ENCODE peak calls at places on chromosomes 5 and 9, in four cellular contexts. Y is aorta, F is neuronal stem cell, N is transverse colon. X is an unnamed sample.
A peak's percentile ranks its signal among the peaks of the same experiment; 100 is the strongest.

GRCh38 chr5:167899490-167899889 is 392.0 kb upstream of the WWC1 start:
- DNase-seq in Y (no peak), F (no peak), N (no peak), X (no peak)

GRCh38 chr9:76414656-76415055 is 20.4 kb upstream of the RFK start:
- DNase-seq in Y (no peak), F (no peak), N (no peak), X (no peak)

GRCh38 chr5:94690778-94691177 is 72.3 kb downstream of the SLF1 start:
- DNase-seq in Y (no peak), F (no peak), N (no peak), X (no peak)

GRCh38 chr5:25649628-25650265 is 1005.0 kb upstream of the CDH10 start:
- DNase-seq in Y (no peak), F (no peak), N (no peak), X (no peak)

GRCh38 chr9:113543286-113544000 is 79.9 kb downstream of the RGS3 start:
- DNase-seq in Y (no peak), F (no peak), N (no peak), X (no peak)

GRCh38 chr5:13987843-13988464 is 43.5 kb upstream of the DNAH5 start:
- DNase-seq in Y (peak; percentile 58), F (peak; percentile 53), N (peak; percentile 37), X (no peak)

GRCh38 chr5:101437341-101437740 is 534.3 kb upstream of the ST8SIA4 start:
- DNase-seq in Y (no peak), F (no peak), N (no peak), X (no peak)

GRCh38 chr9:109192732-109193361 is 25.8 kb upstream of the FRRS1L start:
- DNase-seq in Y (no peak), F (peak; percentile 36), N (peak; percentile 48), X (no peak)

GRCh38 chr9:115126406-115126805 is 8.4 kb upstream of the TNC start:
- DNase-seq in Y (no peak), F (no peak), N (no peak), X (no peak)

GRCh38 chr5:14202462-14202861 is 59.3 kb downstream of the TRIO start:
- DNase-seq in Y (no peak), F (no peak), N (peak; percentile 19), X (no peak)

GRCh38 chr5:119304439-119304838 is 51.4 kb upstream of the TNFAIP8 start:
- DNase-seq in Y (no peak), F (no peak), N (no peak), X (no peak)

GRCh38 chr9:129617167-129617566 is 3.7 kb downstream of the C9orf50 start:
- DNase-seq in Y (no peak), F (no peak), N (no peak), X (no peak)

GRCh38 chr5:34854459-34855174 is 15.7 kb downstream of the TTC23L start:
- DNase-seq in Y (no peak), F (peak; percentile 35), N (no peak), X (no peak)

GRCh38 chr5:178674334-178674733 is 47.5 kb upstream of the CLK4 start:
- DNase-seq in Y (no peak), F (no peak), N (no peak), X (no peak)

GRCh38 chr5:135245521-135246499 is 153.2 kb downstream of the MACROH2A1 start:
- DNase-seq in Y (peak; percentile 51), F (no peak), N (no peak), X (no peak)

GRCh38 chr5:1182633-1183423 is 18.6 kb upstream of the SLC6A19 start:
- DNase-seq in Y (peak; percentile 40), F (no peak), N (peak; percentile 58), X (peak; percentile 17)

GRCh38 chr9:92970467-92970923 is 23.2 kb downstream of the FGD3 start:
- DNase-seq in Y (no peak), F (peak; percentile 90), N (no peak), X (no peak)

GRCh38 chr9:112200699-112201098 is 25.6 kb upstream of the SUSD1 start:
- DNase-seq in Y (no peak), F (no peak), N (no peak), X (no peak)

GRCh38 chr9:124423591-124423990 is 8.3 kb upstream of the PSMB7 start:
- DNase-seq in Y (no peak), F (no peak), N (no peak), X (no peak)

GRCh38 chr5:124806026-124806856 is 59.8 kb upstream of the ZNF608 start:
- DNase-seq in Y (peak; percentile 62), F (peak; percentile 58), N (peak; percentile 86), X (peak; percentile 78)

GRCh38 chr5:149333711-149334443 is 11.4 kb upstream of the GRPEL2 start:
- DNase-seq in Y (no peak), F (no peak), N (no peak), X (no peak)

GRCh38 chr9:111548623-111549022 is 23.6 kb downstream of the ZNF483 start:
- DNase-seq in Y (no peak), F (no peak), N (no peak), X (no peak)

GRCh38 chr9:6408320-6408719 is 4.7 kb upstream of the UHRF2 start:
- DNase-seq in Y (no peak), F (no peak), N (no peak), X (no peak)

GRCh38 chr5:132915681-132916080 is 42.2 kb downstream of the LEAP2 start:
- DNase-seq in Y (no peak), F (no peak), N (no peak), X (no peak)

GRCh38 chr9:131874447-131874846 is 134.6 kb upstream of the RAPGEF1 start:
- DNase-seq in Y (no peak), F (peak; percentile 18), N (no peak), X (no peak)

GRCh38 chr5:40503438-40503837 is 176.3 kb upstream of the PTGER4 start:
- DNase-seq in Y (peak; percentile 46), F (no peak), N (peak; percentile 14), X (no peak)

GRCh38 chr5:83548556-83548955 is 77.0 kb downstream of the VCAN start:
- DNase-seq in Y (no peak), F (no peak), N (no peak), X (no peak)

GRCh38 chr5:57501414-57502321 is 19.1 kb upstream of the ACTBL2 start:
- DNase-seq in Y (no peak), F (no peak), N (no peak), X (no peak)

GRCh38 chr5:124721336-124721735 is 25.1 kb downstream of the ZNF608 start:
- DNase-seq in Y (no peak), F (no peak), N (no peak), X (no peak)

GRCh38 chr5:170141636-170142035 is 35.9 kb downstream of the FOXI1 start:
- DNase-seq in Y (no peak), F (no peak), N (no peak), X (no peak)

GRCh38 chr5:61167382-61167781 is 5.1 kb upstream of the SMIM15 start:
- DNase-seq in Y (no peak), F (no peak), N (peak; percentile 28), X (no peak)

GRCh38 chr5:35202319-35203111 is 27.8 kb downstream of the PRLR start:
- DNase-seq in Y (peak; percentile 69), F (peak; percentile 23), N (peak; percentile 51), X (peak; percentile 29)

GRCh38 chr5:74408150-74409043 is 232.1 kb downstream of the ENC1 start:
- DNase-seq in Y (no peak), F (no peak), N (no peak), X (no peak)

GRCh38 chr9:137454145-137454505 is 5.0 kb downstream of the NSMF start:
- DNase-seq in Y (peak; percentile 80), F (peak; percentile 76), N (peak; percentile 78), X (peak; percentile 61)

GRCh38 chr5:138650196-138650595 is 75.0 kb upstream of the HSPA9 start:
- DNase-seq in Y (no peak), F (no peak), N (no peak), X (no peak)

GRCh38 chr5:177035982-177036381 is 13.5 kb downstream of the ZNF346 start:
- DNase-seq in Y (no peak), F (no peak), N (no peak), X (no peak)

GRCh38 chr5:72147601-72148000 is 40.3 kb downstream of the MAP1B start:
- DNase-seq in Y (no peak), F (no peak), N (no peak), X (no peak)

DNA sequence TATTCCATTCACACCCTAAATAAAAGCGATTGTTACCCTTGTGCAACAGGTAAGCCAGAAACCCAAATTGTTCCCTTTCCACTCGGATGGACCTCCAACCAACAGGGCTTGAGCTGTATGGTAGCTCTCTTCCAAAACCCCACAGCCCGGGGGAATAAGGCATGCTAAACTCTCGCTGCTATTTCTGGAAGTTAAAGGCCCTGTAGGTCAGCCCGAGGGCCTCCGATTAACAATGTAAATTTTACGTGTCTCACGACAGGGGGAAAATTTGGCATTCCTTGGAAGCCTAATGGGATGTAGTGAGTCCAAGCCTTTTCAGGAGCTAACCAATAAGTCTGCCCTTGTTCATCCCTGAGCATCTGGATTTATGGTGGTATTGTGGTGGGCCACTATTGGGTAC is 26.0 kb downstream of the CNOT8 start:
- DNase-seq in Y (no peak), F (no peak), N (no peak), X (no peak)
- H3K9me3 ChIP-seq in Y (peaks cover 8% of the 10 kb centered on the region), F (peaks cover 41% of the 10 kb centered on the region), N (peaks cover 19% of the 10 kb centered on the region), X (peaks cover 40% of the 10 kb centered on the region)

GRCh38 chr5:162654661-162655406 is 587.3 kb downstream of the GABRG2 start:
- DNase-seq in Y (no peak), F (no peak), N (no peak), X (no peak)
- H3K9me3 ChIP-seq in Y (no peaks in the 10 kb centered on the region), F (no peaks in the 10 kb centered on the region), N (peaks cover 3% of the 10 kb centered on the region), X (peaks cover 28% of the 10 kb centered on the region)

DNA sequence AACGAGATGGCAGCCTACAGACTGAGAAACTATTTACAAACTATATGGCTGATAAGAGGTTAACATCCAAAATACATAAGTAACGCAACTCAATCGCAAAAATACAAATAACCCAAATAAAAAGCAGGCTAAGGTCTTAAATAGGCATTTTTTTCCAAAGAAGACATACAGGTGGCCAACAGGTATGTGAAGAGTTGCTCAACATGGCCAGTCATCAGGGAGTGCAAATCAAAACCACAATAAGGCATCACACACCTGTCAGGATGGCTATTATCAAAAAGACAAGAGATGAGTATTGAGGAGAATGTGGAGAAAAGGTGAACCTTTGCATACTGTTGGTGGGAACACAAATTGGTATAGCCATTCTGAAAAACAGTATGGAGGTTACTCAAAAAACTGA is 73.5 kb downstream of the CAMSAP1 start:
- DNase-seq in Y (no peak), F (no peak), N (no peak), X (no peak)
- H3K9me3 ChIP-seq in Y (no peaks in the 10 kb centered on the region), F (peaks cover 10% of the 10 kb centered on the region), N (no peaks in the 10 kb centered on the region), X (peaks cover 7% of the 10 kb centered on the region)

GRCh38 chr9:1256178-1256577 is 206.0 kb downstream of the DMRT2 start:
- DNase-seq in Y (no peak), F (no peak), N (no peak), X (no peak)

DNA sequence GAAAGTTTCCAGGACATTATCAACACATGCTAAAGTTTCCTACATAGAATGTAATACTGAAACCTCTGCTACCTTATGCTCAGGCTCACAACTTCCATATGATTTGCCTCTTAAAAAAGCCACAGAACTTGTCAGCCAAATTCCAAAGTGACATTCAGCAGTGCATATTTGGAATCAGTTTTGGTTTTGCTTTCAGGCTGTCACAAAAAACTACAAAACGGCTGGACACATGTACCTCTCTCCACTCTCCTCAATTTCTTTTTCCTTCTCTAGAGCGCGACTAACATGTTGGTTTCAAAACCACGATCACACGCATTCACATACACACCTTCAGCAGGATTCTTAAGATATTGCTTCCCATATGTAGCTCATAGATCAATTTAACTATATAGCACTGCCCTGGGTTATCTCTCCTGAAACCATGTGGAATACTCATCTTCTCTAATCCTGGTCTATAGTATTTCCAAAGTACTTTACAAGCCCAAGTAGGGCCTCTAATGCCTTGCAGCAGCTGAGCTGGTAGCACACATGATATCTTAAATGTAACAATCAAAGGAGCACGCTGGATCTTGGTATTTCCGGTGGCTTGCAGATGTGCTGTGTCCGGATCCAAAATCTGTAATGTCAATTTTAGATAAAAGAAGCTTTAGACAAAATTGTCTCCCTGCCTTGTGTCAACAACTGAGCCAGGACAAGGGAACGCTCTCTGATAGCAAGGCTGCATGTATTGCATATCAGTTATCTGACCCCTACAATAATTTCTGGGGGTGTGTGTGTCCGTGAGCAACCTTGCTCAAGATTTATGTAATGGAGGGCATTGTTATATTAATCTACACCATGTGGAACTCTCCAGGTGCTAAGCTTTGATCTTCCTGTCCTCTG is 203.2 kb downstream of the DMRT2 start:
- DNase-seq in Y (no peak), F (no peak), N (no peak), X (no peak)
- H3K9me3 ChIP-seq in Y (no peaks in the 10 kb centered on the region), F (no peaks in the 10 kb centered on the region), N (no peaks in the 10 kb centered on the region), X (no peaks in the 10 kb centered on the region)

X was measured in left ventricle myocardium inferior.